ENCODE peak calls at places on chromosome 10, in six cellular contexts. T is GM23248; G is endodermal cell; S is CD8-positive, alpha-beta T cell; Z is adipocyte; C is IMR-90. X is an unnamed sample.

GRCh38 chr10:94546616-94547175 is 1.1 kb downstream of the HELLS start:
- DNase-seq in T (peak; percentile 26), Z (peak; percentile 62), G (no peak), C (peak; percentile 12), S (no peak), X (no peak)

GRCh38 chr10:20118119-20118518 is 301.9 kb downstream of the PLXDC2 start:
- DNase-seq in S (no peak), T (no peak), Z (no peak), C (no peak), G (no peak), X (no peak)

GRCh38 chr10:66273966-66274519 is 651.8 kb upstream of the LRRTM3 start:
- DNase-seq in S (no peak), T (no peak), G (no peak), C (no peak), Z (no peak), X (no peak)

GRCh38 chr10:22321831-22322662 is 1.1 kb downstream of the BMI1 start:
- DNase-seq in Z (peak; percentile 63), G (peak; percentile 79), T (peak; percentile 59), S (peak; percentile 37), C (no peak), X (peak; percentile 19)

GRCh38 chr10:103911021-103911459 is 6.9 kb downstream of the STN1 start:
- DNase-seq in C (no peak), S (peak; percentile 66), Z (no peak), T (no peak), G (no peak), X (no peak)

GRCh38 chr10:90308223-90308622 is 549.6 kb downstream of the HTR7 start:
- DNase-seq in S (no peak), T (no peak), Z (no peak), G (no peak), C (peak; percentile 70), X (no peak)

GRCh38 chr10:18312385-18313145 is 172.3 kb downstream of the CACNB2 start:
- DNase-seq in G (no peak), T (peak; percentile 77), S (no peak), Z (peak; percentile 69), C (peak; percentile 62), X (no peak)

GRCh38 chr10:133357293-133358151 is at the start of gene FUOM:
- DNase-seq in C (peak; percentile 29), T (peak; percentile 70), G (peak; percentile 95), S (peak; percentile 74), Z (peak; percentile 71), X (peak; percentile 79)

GRCh38 chr10:70498970-70499828 is 20.6 kb downstream of the PALD1 start:
- DNase-seq in S (no peak), T (no peak), G (no peak), Z (peak; percentile 20), C (no peak), X (no peak)

GRCh38 chr10:92993671-92994304 is 66.8 kb upstream of the CYP26C1 start:
- DNase-seq in Z (no peak), C (no peak), S (no peak), T (no peak), G (no peak), X (no peak)

GRCh38 chr10:48231699-48232315 is 42.7 kb downstream of the FRMPD2 start:
- DNase-seq in S (no peak), G (no peak), T (no peak), C (no peak), Z (no peak), X (no peak)

GRCh38 chr10:78657622-78658165 is 411.1 kb upstream of the ZMIZ1 start:
- DNase-seq in S (peak; percentile 52), Z (peak; percentile 54), C (peak; percentile 43), G (peak; percentile 95), T (peak; percentile 79), X (peak; percentile 58)

GRCh38 chr10:129321727-129322126 is 145.3 kb upstream of the MGMT start:
- DNase-seq in S (no peak), G (no peak), Z (no peak), C (no peak), T (no peak), X (no peak)

GRCh38 chr10:10818082-10818481 is 199.6 kb upstream of the CELF2 start:
- DNase-seq in G (no peak), S (no peak), T (peak; percentile 89), Z (peak; percentile 17), C (peak; percentile 66), X (peak; percentile 54)

GRCh38 chr10:48444861-48445841 is 138.7 kb downstream of the MAPK8 start:
- DNase-seq in T (no peak), Z (no peak), S (no peak), G (peak; percentile 82), C (no peak), X (peak; percentile 38)

GRCh38 chr10:3179174-3179573 is 6.6 kb upstream of the PITRM1 start:
- DNase-seq in G (peak; percentile 3), S (no peak), C (peak; percentile 6), T (no peak), Z (no peak), X (no peak)

GRCh38 chr10:91196268-91197043 is 24.0 kb upstream of the PCGF5 start:
- DNase-seq in G (no peak), Z (no peak), C (no peak), S (no peak), T (no peak), X (no peak)

GRCh38 chr10:118922226-118922625 is 107.3 kb upstream of the NANOS1 start:
- DNase-seq in T (no peak), S (no peak), Z (no peak), C (no peak), G (no peak), X (no peak)

GRCh38 chr10:31028076-31028475 is 3.6 kb downstream of the ZNF438 start:
- DNase-seq in C (no peak), Z (no peak), S (no peak), G (no peak), T (peak; percentile 28), X (no peak)

GRCh38 chr10:132509506-132510173 is 27.9 kb upstream of the INPP5A start:
- DNase-seq in G (peak; percentile 30), T (no peak), S (no peak), Z (no peak), C (no peak), X (no peak)

GRCh38 chr10:29546773-29547313 is 87.9 kb downstream of the SVIL start:
- DNase-seq in S (no peak), Z (no peak), C (no peak), T (no peak), G (no peak), X (no peak)

GRCh38 chr10:29541826-29542225 is 92.9 kb downstream of the SVIL start:
- DNase-seq in G (no peak), T (no peak), S (no peak), Z (no peak), C (no peak), X (no peak)

GRCh38 chr10:29543715-29544114 is 91.1 kb downstream of the SVIL start:
- DNase-seq in G (no peak), C (no peak), S (no peak), T (no peak), Z (no peak), X (no peak)

GRCh38 chr10:29542723-29543122 is 92.0 kb downstream of the SVIL start:
- DNase-seq in C (no peak), T (no peak), S (no peak), G (no peak), Z (no peak), X (no peak)

DNA sequence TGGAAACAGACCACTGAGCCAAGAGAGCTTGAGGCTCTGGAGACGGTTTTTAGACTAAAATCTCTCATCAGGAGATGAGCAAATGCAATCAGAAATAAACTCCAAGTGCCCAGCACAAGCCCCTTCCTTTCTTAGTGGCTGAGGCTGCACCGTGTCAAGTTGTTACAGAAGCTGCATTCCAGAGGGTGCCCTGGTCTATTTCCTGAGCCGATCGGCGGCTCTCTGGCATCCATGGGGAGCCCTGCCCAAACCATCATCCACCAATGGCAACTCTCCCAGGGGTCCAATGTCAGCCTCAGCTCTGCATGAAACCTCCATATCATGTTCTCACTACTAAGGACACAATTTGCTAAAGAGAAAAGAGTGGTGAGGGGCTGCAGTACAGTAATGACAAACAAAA is 89.6 kb downstream of the SVIL start:
- DNase-seq in T (no peak), C (no peak), G (no peak), Z (no peak), S (no peak), X (no peak)
- H3K36me3 ChIP-seq in T (no peaks in the 10 kb centered on the region), C (peaks cover 7% of the 10 kb centered on the region), G (peaks cover 7% of the 10 kb centered on the region), Z (peaks cover 55% of the 10 kb centered on the region), S (no peaks in the 10 kb centered on the region), X (no peaks in the 10 kb centered on the region)

GRCh38 chr10:125025341-125025740 is 83.4 kb downstream of the ZRANB1 start:
- DNase-seq in C (peak; percentile 69), S (no peak), Z (peak; percentile 28), T (no peak), G (no peak), X (no peak)

GRCh38 chr10:125027889-125028288 is 86.0 kb downstream of the ZRANB1 start:
- DNase-seq in S (no peak), T (no peak), G (no peak), Z (peak; percentile 17), C (no peak), X (no peak)

GRCh38 chr10:125024496-125025234 is 82.7 kb downstream of the ZRANB1 start:
- DNase-seq in C (no peak), G (no peak), T (no peak), Z (no peak), S (no peak), X (no peak)

GRCh38 chr10:125026974-125027735 is 85.2 kb downstream of the ZRANB1 start:
- DNase-seq in T (no peak), G (no peak), S (no peak), C (no peak), Z (no peak), X (no peak)

DNA sequence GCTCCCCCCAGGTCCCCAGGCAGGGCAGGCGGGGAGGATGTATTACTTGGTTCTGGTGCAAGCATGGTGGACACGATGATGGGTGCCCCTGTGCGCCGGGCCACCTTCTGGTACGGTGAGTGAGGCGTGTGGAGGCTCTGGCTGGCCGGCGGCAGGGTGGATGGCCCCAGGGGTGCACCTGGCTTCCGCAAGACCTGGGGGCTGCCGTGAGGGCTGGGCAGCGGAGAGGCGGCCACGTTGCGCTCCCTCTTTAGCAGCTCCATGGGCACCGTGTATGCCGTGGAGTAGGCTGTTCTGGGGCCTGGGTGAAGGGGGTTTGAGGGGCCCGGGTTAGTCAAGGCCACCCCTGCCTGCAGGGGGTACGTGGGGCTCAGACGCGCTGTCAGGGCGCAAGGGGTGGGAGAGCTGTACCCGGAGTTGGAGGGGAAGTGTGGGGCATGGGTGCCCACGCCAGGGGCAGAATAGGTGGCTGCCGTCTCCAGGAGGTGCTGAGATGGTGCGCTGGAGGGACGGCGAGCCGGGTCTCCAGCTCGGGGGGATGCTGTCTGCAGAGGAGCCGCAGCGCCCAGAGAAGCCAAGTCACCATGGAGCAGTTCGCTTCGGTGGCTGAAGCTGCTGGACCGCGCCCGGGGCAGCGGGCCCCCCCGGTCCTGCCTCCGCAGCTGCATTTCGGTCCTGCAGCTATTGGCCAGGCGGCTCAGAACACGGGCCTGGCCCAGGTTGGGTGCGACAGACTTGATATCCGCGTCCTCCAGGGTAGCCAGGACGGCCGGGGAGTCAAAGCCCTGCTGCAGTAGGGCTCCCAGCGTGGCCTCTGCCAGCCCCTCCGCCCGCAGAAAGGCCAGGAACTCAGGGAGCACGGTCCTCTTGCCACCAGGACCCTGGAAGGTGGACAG is 84.4 kb downstream of the ZRANB1 start:
- DNase-seq in C (no peak), S (no peak), T (no peak), G (no peak), Z (no peak), X (no peak)
- H3K4me3 ChIP-seq in C (no peak overlapping the region), S (no peak overlapping the region), T (no peak overlapping the region), G (no peak overlapping the region), Z (no peak overlapping the region), X (no peak overlapping the region)

GRCh38 chr10:100866010-100866409 is 46.8 kb upstream of the SLF2 start:
- DNase-seq in C (no peak), S (no peak), Z (no peak), G (no peak), T (no peak), X (no peak)
- H3K27me3 ChIP-seq in C (peaks cover 60% of the 10 kb centered on the region), S (no peaks in the 10 kb centered on the region), Z (peaks cover 70% of the 10 kb centered on the region), G (peaks cover 80% of the 10 kb centered on the region), T (peaks cover 36% of the 10 kb centered on the region), X (no peaks in the 10 kb centered on the region)

GRCh38 chr10:33478675-33479125 is 144.2 kb upstream of the NRP1 start:
- DNase-seq in Z (no peak), T (no peak), G (no peak), C (no peak), S (no peak), X (no peak)
- H3K36me3 ChIP-seq in Z (no peaks in the 10 kb centered on the region), T (no peaks in the 10 kb centered on the region), G (no peaks in the 10 kb centered on the region), C (no peaks in the 10 kb centered on the region), S (no peaks in the 10 kb centered on the region), X (no peaks in the 10 kb centered on the region)

X was measured in MG63.